ENCODE peak calls at places on chromosomes 4 and X, in eight cellular contexts. Z is Karpas-422; Y is GDM1; P is neural progenitor cell; L is effector CD4-positive, alpha-beta T cell; C is fibroblast of lung; X is choroid plexus epithelial cell; G is mammary epithelial cell. J is an unnamed sample.
A peak's percentile ranks its signal among the peaks of the same experiment; 100 is the strongest.

GRCh38 chrX:134144231-134144630 is 92.8 kb upstream of the CCDC160 start:
- DNase-seq in Z (peak; percentile 71), Y (no peak), P (peak; percentile 23), L (no peak), C (peak; percentile 26), X (peak; percentile 20), G (peak; percentile 1), J (no peak)

GRCh38 chrX:16997313-16997712 is 50.9 kb downstream of the REPS2 start:
- DNase-seq in Z (no peak), Y (no peak), P (no peak), L (no peak), C (no peak), X (no peak), G (no peak), J (no peak)

GRCh38 chr4:15670576-15670975 is 11.1 kb upstream of the FAM200B start:
- DNase-seq in Z (no peak), Y (no peak), P (no peak), L (no peak), C (no peak), X (no peak), G (no peak), J (no peak)

GRCh38 chrX:56789518-56790070 is 60.6 kb downstream of the NBDY start:
- DNase-seq in Z (no peak), Y (no peak), P (peak; percentile 0), L (no peak), C (no peak), X (no peak), G (no peak), J (no peak)

GRCh38 chr4:42519803-42520417 is 122.6 kb downstream of the SHISA3 start:
- DNase-seq in Z (peak; percentile 87), Y (peak; percentile 9), P (peak; percentile 68), L (peak; percentile 43), C (peak; percentile 67), X (peak; percentile 68), G (peak; percentile 21), J (peak; percentile 57)

GRCh38 chr4:44927361-44928061 is 201.2 kb upstream of the GNPDA2 start:
- DNase-seq in Z (peak; percentile 85), Y (no peak), P (peak; percentile 58), L (no peak), C (peak; percentile 36), X (peak; percentile 59), G (peak; percentile 39), J (peak; percentile 21)

GRCh38 chr4:64771149-64771548 is 361.9 kb upstream of the TECRL start:
- DNase-seq in Z (no peak), Y (no peak), P (no peak), L (no peak), C (no peak), X (no peak), G (no peak), J (no peak)

GRCh38 chr4:66091801-66092200 is 421.5 kb upstream of the EPHA5 start:
- DNase-seq in Z (no peak), Y (no peak), P (no peak), L (no peak), C (no peak), X (no peak), G (no peak), J (no peak)

GRCh38 chrX:112808007-112808406 is 32.6 kb downstream of the AMOT start:
- DNase-seq in Z (no peak), Y (no peak), P (peak; percentile 7), L (no peak), C (no peak), X (no peak), G (no peak), J (no peak)

GRCh38 chr4:85051526-85051925 is 85.0 kb upstream of the WDFY3 start:
- DNase-seq in Z (no peak), Y (no peak), P (no peak), L (no peak), C (no peak), X (no peak), G (no peak), J (no peak)

GRCh38 chrX:19893722-19894121 is 6.3 kb upstream of the SH3KBP1 start:
- DNase-seq in Z (no peak), Y (no peak), P (no peak), L (no peak), C (no peak), X (peak; percentile 76), G (no peak), J (no peak)

GRCh38 chr4:7775396-7775795 is 164.3 kb downstream of the AFAP1 start:
- DNase-seq in Z (no peak), Y (no peak), P (no peak), L (no peak), C (no peak), X (no peak), G (no peak), J (no peak)